ENCODE peak calls at places on chromosomes 13 and 19, in six cellular contexts. S is NCI-H1092; O is activated CD4-positive, CD25-positive, alpha-beta regulatory T cell; D is breast epithelium; G is lung microvascular endothelial cell; N is T-helper 2 cell. V is an unnamed sample.
A peak's percentile ranks its signal among the peaks of the same experiment; 100 is the strongest.

GRCh38 chr19:49856574-49857021 is 5.6 kb downstream of the PTOV1 start:
- DNase-seq in S (no peak), D (no peak), O (no peak), G (no peak), N (no peak), V (no peak)

GRCh38 chr13:45882626-45883025 is 31.1 kb upstream of the SIAH3 start:
- DNase-seq in S (no peak), G (no peak), O (no peak), D (no peak), N (no peak), V (no peak)

GRCh38 chr13:100100115-100100879 is 11.4 kb downstream of the PCCA start:
- DNase-seq in N (no peak), D (peak; percentile 48), S (no peak), O (no peak), G (peak; percentile 98), V (no peak)

GRCh38 chr13:113963376-113963775 is 10.5 kb downstream of the C13orf46 start:
- DNase-seq in N (no peak), D (no peak), O (no peak), S (no peak), G (no peak), V (no peak)

GRCh38 chr13:44147648-44148047 is 226.0 kb upstream of the SERP2 start:
- DNase-seq in N (no peak), O (no peak), D (no peak), S (no peak), G (no peak), V (no peak)

GRCh38 chr19:39352549-39353285 is 10.5 kb downstream of the SAMD4B start:
- DNase-seq in N (no peak), S (no peak), D (no peak), G (no peak), O (no peak), V (no peak)

GRCh38 chr19:18045307-18046013 is 37.5 kb downstream of the ARRDC2 start:
- DNase-seq in O (no peak), S (no peak), N (peak; percentile 63), G (no peak), D (no peak), V (no peak)

GRCh38 chr19:42634409-42635232 is 39.9 kb upstream of the CEACAM8 start:
- DNase-seq in O (no peak), D (no peak), S (no peak), N (peak; percentile 40), G (peak; percentile 71), V (peak; percentile 16)

GRCh38 chr13:45335397-45336024 is 5.5 kb downstream of the TPT1 start:
- DNase-seq in N (no peak), S (no peak), G (no peak), O (no peak), D (no peak), V (no peak)

GRCh38 chr19:4830768-4831265 is 695 bp downstream of the TICAM1 start:
- DNase-seq in O (no peak), S (no peak), D (no peak), G (no peak), N (no peak), V (no peak)

GRCh38 chr13:33376212-33376611 is 90.7 kb upstream of the STARD13 start:
- DNase-seq in G (no peak), D (no peak), N (no peak), S (no peak), O (no peak), V (no peak)

GRCh38 chr19:33434090-33434885 is 60.8 kb downstream of the CEBPG start:
- DNase-seq in O (no peak), D (no peak), N (no peak), S (no peak), G (no peak), V (no peak)

GRCh38 chr19:31979949-31980670 is 365.3 kb upstream of the ZNF507 start:
- DNase-seq in D (no peak), G (no peak), O (no peak), N (no peak), S (no peak), V (no peak)

GRCh38 chr13:55999709-56000108 is 1141.0 kb upstream of the PRR20A start:
- DNase-seq in D (no peak), N (no peak), O (no peak), G (no peak), S (no peak), V (no peak)

GRCh38 chr19:45404557-45405434 is at the start of gene PPP1R13L:
- DNase-seq in O (no peak), N (peak; percentile 86), S (no peak), G (peak; percentile 93), D (peak; percentile 96), V (peak; percentile 59)

GRCh38 chr13:77506874-77507273 is 28.6 kb upstream of the SCEL start:
- DNase-seq in S (no peak), N (no peak), G (peak; percentile 18), O (no peak), D (no peak), V (no peak)